ENCODE peak calls at places on chromosomes 3 and 15, in five cellular contexts. C, L, Y, G and I are unnamed samples.

GRCh38 chr3:115912372-115912771 is 289.1 kb downstream of the GAP43 start:
- DNase-seq in Y (no peak), C (no peak), L (no peak), G (no peak), I (no peak)

GRCh38 chr3:124256156-124256555 is 264.2 kb upstream of the ROPN1 start:
- DNase-seq in G (no peak), Y (no peak), L (no peak), C (no peak), I (no peak)

GRCh38 chr3:140871022-140871421 is 70.6 kb upstream of the SLC25A36 start:
- DNase-seq in L (no peak), Y (no peak), G (no peak), C (no peak), I (no peak)

GRCh38 chr3:131840151-131840797 is 194.5 kb downstream of the CPNE4 start:
- DNase-seq in L (no peak), Y (no peak), C (no peak), G (no peak), I (no peak)

GRCh38 chr15:33292718-33293307 is 18.0 kb upstream of the RYR3 start:
- DNase-seq in Y (no peak), L (peak; percentile 51), G (no peak), C (peak; percentile 64), I (no peak)

GRCh38 chr3:55330355-55330754 is 156.8 kb downstream of the WNT5A start:
- DNase-seq in G (no peak), Y (no peak), L (no peak), C (no peak), I (no peak)

GRCh38 chr15:78301813-78302212 is 2.4 kb upstream of the SKIC8 start:
- DNase-seq in C (no peak), L (no peak), Y (no peak), G (no peak), I (no peak)

GRCh38 chr3:61448378-61448777 is 113.0 kb upstream of the PTPRG start:
- DNase-seq in C (no peak), G (no peak), Y (no peak), L (no peak), I (no peak)

GRCh38 chr15:85707519-85708338 is 87.0 kb downstream of the KLHL25 start:
- DNase-seq in L (peak; percentile 93), G (no peak), C (no peak), Y (no peak), I (no peak)

GRCh38 chr3:127690106-127690505 is 17.4 kb downstream of the ABTB1 start:
- DNase-seq in G (no peak), C (no peak), Y (no peak), L (peak; percentile 20), I (no peak)

GRCh38 chr3:52982839-52983238 is 63.0 kb downstream of the SFMBT1 start:
- DNase-seq in L (no peak), C (no peak), Y (no peak), G (no peak), I (no peak)

GRCh38 chr3:72665701-72666443 is 182.4 kb downstream of the SHQ1 start:
- DNase-seq in G (no peak), Y (no peak), C (peak; percentile 60), L (no peak), I (no peak)

GRCh38 chr3:99972380-99973104 is 141.8 kb downstream of the FILIP1L start:
- DNase-seq in C (no peak), Y (no peak), L (no peak), G (no peak), I (no peak)

GRCh38 chr3:128969993-128970740 is 23.7 kb downstream of the CFAP92 start:
- DNase-seq in G (no peak), L (peak; percentile 25), C (peak; percentile 59), Y (no peak), I (peak; percentile 23)

GRCh38 chr3:196634851-196635250 is 4.6 kb upstream of the NRROS start:
- DNase-seq in C (no peak), G (no peak), L (no peak), Y (no peak), I (no peak)

GRCh38 chr3:196631655-196632032 is 7.8 kb upstream of the NRROS start:
- DNase-seq in G (no peak), L (no peak), Y (no peak), C (peak; percentile 58), I (no peak)

GRCh38 chr3:196634224-196634623 is 5.3 kb upstream of the NRROS start:
- DNase-seq in G (no peak), C (no peak), Y (no peak), L (no peak), I (no peak)

GRCh38 chr3:196633658-196634151 is 5.8 kb upstream of the NRROS start:
- DNase-seq in Y (no peak), C (peak; percentile 52), L (no peak), G (no peak), I (no peak)

DNA sequence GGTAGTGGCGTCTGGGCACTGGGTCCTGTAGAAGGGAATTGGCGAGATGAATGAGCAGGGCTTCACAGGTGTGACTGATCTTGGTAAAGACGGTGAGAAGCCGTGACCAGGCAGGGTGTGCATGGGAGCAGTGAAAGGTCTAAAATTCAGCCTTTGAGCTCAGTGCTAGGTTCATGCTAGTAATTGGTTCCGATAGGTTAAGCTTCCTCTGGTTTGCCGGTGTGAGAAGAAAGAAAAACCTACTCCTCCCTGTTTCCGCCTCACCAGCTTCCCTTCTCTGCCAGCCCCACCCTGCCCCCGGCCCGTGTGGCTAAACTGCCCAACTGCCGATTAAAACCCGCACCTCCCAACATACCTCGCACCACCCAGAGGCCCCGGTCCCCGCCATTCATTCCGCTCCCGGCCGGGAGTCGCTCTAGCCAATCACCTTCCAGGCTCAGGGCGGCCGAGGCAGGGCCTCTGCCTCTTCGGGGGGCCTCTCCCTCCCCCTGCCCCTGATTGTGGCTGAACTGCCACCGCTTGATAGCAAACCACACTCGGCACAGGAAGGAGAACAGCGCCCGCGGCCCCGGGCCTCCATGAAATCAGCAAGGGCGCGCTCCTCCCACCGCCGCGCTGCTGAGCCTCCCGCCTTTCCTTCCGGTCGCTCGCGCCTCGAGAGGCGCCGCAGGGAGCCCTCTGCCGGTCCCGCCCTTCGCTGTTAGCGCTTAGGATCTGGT is 7.3 kb upstream of the NRROS start:
- DNase-seq in Y (peak; percentile 72), L (peak; percentile 54), C (peak; percentile 97), G (peak; percentile 73), I (peak; percentile 86)
- TF ChIP-seq POLR2A in Y (peak; percentile 92), L (peak; percentile 55), C (peak; percentile 88), G (peak; percentile 70), I (peak; percentile 77)

DNA sequence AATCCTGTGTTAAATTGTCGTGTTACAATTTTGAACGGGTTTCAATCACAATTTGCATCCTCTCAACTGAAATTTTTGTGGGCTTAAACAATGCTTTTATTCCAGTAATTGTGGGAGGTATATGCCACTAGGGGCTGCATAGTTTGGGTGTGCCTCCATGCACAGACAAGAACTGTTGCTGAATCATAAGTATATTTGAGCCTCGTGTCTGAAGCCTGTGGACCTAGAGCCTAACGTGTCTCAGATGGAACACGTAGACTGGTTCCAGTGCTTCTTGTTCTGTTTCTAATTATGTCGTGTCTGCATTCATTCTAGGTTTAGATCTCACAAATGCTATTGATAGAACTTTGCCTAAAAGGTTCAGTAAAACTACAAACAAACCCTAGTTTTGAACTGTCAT is 363.4 kb downstream of the RBMS3 start:
- DNase-seq in L (no peak), C (no peak), G (no peak), Y (no peak), I (no peak)
- TF ChIP-seq POLR2AphosphoS5 in L (no peak), C (no peak), G (no peak), Y (no peak), I (no peak)

GRCh38 chr3:32493437-32494414 is 8.9 kb downstream of the CMTM6 start:
- DNase-seq in C (no peak), G (no peak), L (no peak), Y (no peak), I (peak; percentile 29)
- TF ChIP-seq TAF1 in C (no peak), G (no peak), L (no peak), Y (no peak), I (no peak)

GRCh38 chr3:112561085-112561692 is 573 bp downstream of the ATG3 start:
- DNase-seq in C (peak; percentile 82), L (peak; percentile 66), G (peak; percentile 35), Y (no peak), I (peak; percentile 38)

GRCh38 chr3:112557980-112558379 is 3.8 kb downstream of the ATG3 start:
- DNase-seq in L (no peak), G (no peak), C (no peak), Y (no peak), I (no peak)

GRCh38 chr3:112560330-112560729 is 1.4 kb downstream of the ATG3 start:
- DNase-seq in L (no peak), C (peak; percentile 2), G (no peak), Y (no peak), I (no peak)

DNA sequence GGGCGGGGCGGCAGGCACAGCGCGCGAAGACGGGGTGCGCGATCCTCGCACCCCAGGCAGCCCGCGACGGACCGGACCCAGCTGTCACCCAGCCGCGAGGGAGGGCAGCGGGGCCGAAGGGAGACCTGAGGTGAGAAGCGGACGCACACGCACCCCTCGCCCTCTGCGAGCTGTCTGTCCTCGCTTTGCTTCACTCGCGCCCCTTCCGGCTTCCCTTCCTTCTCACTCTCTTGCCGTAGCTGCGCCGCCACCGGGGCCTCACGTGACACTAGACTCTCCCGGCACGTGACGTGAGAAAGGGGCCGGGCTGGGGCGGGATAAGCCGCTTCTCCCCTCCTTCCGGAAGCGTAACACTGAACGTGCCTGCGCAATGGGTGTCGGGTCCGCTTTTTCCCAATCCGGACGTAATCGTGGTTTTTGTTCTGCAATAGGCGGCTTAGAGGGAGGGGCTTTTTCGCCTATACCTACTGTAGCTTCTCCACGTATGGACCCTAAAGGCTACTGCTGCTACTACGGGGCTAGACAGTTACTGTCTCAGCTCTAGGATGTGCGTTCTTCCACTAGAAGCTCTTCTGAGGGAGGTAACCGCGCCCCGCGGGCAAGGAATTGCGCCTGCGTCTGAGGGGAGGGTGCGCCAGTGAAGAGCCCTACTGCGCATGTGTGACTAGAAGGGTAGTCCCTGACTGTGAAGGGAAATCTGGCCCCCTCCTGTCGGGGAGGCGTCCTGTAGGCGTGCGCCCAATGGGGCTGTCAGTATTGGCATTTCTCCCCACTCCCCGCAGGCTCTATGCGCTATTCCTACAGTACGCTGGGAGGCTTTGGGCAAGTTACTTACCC is at the start of the genes ATG3 and SLC35A5:
- DNase-seq in G (peak; percentile 68), L (peak; percentile 96), C (peak; percentile 95), Y (peak; percentile 93), I (peak; percentile 69)
- TF ChIP-seq POLR2A in G (peak; percentile 89), L (peak; percentile 81), C (peak; percentile 92), Y (peak; percentile 73), I (peak; percentile 82)

GRCh38 chr3:30344288-30344687 is 262.1 kb upstream of the TGFBR2 start:
- DNase-seq in C (no peak), G (no peak), L (peak; percentile 89), Y (no peak), I (no peak)
- TF ChIP-seq POLR2AphosphoS5 in C (no peak), G (no peak), L (no peak), Y (no peak), I (no peak)